ENCODE peak calls at places on chromosomes 11 and 22, in seven cellular contexts. W is activated CD4-positive, alpha-beta T cell treated with anti-CD3 and anti-CD28 coated beads, Interleukin-2, amount 50 U/mL, for 1 hour; D is T-helper 9 cell; R is stimulated activated CD4-positive, alpha-beta T cell treated with anti-CD3 and anti-CD28 coated beads, Interleukin-15, amount 100 ng/mL, for 48 hours; I is iPS-NIHi11; E is DMS 273 treated with DMSO at 0.1 percent for 48 hours; Z is Peyer's patch. K is an unnamed sample.

GRCh38 chr11:131938321-131938751 is 567.9 kb downstream of the NTM start:
- DNase-seq in Z (no peak), D (no peak), E (no peak), I (no peak), W (no peak), R (no peak), K (no peak)

GRCh38 chr11:128207861-128208321 is 379.5 kb downstream of the ETS1 start:
- DNase-seq in D (no peak), W (no peak), R (no peak), I (no peak), E (no peak), Z (no peak), K (no peak)

GRCh38 chr22:37827056-37827455 is 3.9 kb downstream of the GALR3 start:
- DNase-seq in E (peak), I (no peak), Z (no peak), D (no peak), W (no peak), R (no peak), K (no peak)

GRCh38 chr22:49972163-49973017 is 11.8 kb downstream of the PIM3 start:
- DNase-seq in W (no peak), Z (no peak), I (peak), R (no peak), D (no peak), E (no peak), K (peak)

GRCh38 chr11:126403039-126403438 is 47.6 kb downstream of the ST3GAL4 start:
- DNase-seq in W (no peak), E (no peak), Z (no peak), D (no peak), I (no peak), R (no peak), K (no peak)

GRCh38 chr11:73308003-73308962 is at the start of gene ARHGEF17:
- DNase-seq in D (peak), E (peak), W (peak), R (peak), I (peak), Z (no peak), K (peak)

GRCh38 chr11:101863361-101863760 is 51.4 kb upstream of the CEP126 start:
- DNase-seq in R (no peak), D (no peak), Z (no peak), E (no peak), I (no peak), W (no peak), K (no peak)

GRCh38 chr11:64148200-64148916 is 17.6 kb downstream of the MACROD1 start:
- DNase-seq in W (peak), R (no peak), E (peak), Z (peak), D (peak), I (peak), K (peak)

GRCh38 chr11:62976109-62976508 is 8.7 kb downstream of the SLC22A6 start:
- DNase-seq in D (no peak), E (no peak), Z (no peak), I (no peak), W (no peak), R (no peak), K (no peak)

GRCh38 chr11:84316866-84317560 is 1030.8 kb upstream of the CCDC90B start:
- DNase-seq in Z (no peak), R (no peak), D (no peak), W (no peak), E (no peak), I (no peak), K (no peak)

GRCh38 chr11:42762348-42762747 is 549.4 kb upstream of the API5 start:
- DNase-seq in W (no peak), R (no peak), I (no peak), Z (no peak), D (no peak), E (no peak), K (no peak)

K was measured in Right ventricle myocardium inferior.